ENCODE peak calls at places on chromosome 6, in four cellular contexts. A is stimulated activated naive CD8-positive, alpha-beta T cell treated with anti-CD3 and anti-CD28 coated beads, Interleukin-15, amount 100 ng/mL, for 72 hours; Q is activated CD4-positive, alpha-beta T cell treated with anti-CD3 and anti-CD28 coated beads, Interleukin-2, amount 50 U/mL, for 1 hour; E is NAMALWA. G is an unnamed sample.

GRCh38 chr6:37060195-37060559 is 54.7 kb downstream of the FGD2 start:
- DNase-seq in A (no peak), Q (no peak), E (no peak), G (no peak)

GRCh38 chr6:113995632-113996031 is 24.7 kb upstream of the HDAC2 start:
- DNase-seq in A (no peak), Q (no peak), E (no peak), G (no peak)

GRCh38 chr6:11536795-11537194 is 754 bp upstream of the TMEM170B start:
- DNase-seq in A (peak), Q (no peak), E (peak), G (no peak)

GRCh38 chr6:160428069-160428430 is 79.9 kb downstream of the SLC22A3 start:
- DNase-seq in A (no peak), Q (no peak), E (no peak), G (no peak)

GRCh38 chr6:112014483-112014882 is 39.4 kb upstream of the CCN6 start:
- DNase-seq in A (no peak), Q (no peak), E (no peak), G (no peak)

GRCh38 chr6:7912736-7913517 is 2.3 kb upstream of the TXNDC5 start:
- DNase-seq in A (no peak), Q (no peak), E (no peak), G (no peak)

GRCh38 chr6:137709424-137710281 is 157.4 kb upstream of the TNFAIP3 start:
- DNase-seq in A (no peak), Q (no peak), E (no peak), G (no peak)

GRCh38 chr6:49946835-49947234 is 17.1 kb downstream of the DEFB114 start:
- DNase-seq in A (no peak), Q (no peak), E (no peak), G (no peak)

GRCh38 chr6:169046483-169047192 is 207.0 kb downstream of the THBS2 start:
- DNase-seq in A (no peak), Q (no peak), E (no peak), G (no peak)

GRCh38 chr6:34196116-34196832 is 40.4 kb upstream of the HMGA1 start:
- DNase-seq in A (peak), Q (peak), E (peak), G (peak)

GRCh38 chr6:85404497-85405174 is 45.2 kb upstream of the NT5E start:
- DNase-seq in A (no peak), Q (no peak), E (no peak), G (no peak)

GRCh38 chr6:25962368-25963127 is at the start of gene TRIM38:
- DNase-seq in A (peak), Q (peak), E (peak), G (peak)

GRCh38 chr6:150142304-150142656 is 564 bp upstream of the PPP1R14C start:
- DNase-seq in A (no peak), Q (no peak), E (no peak), G (no peak)

GRCh38 chr6:133699986-133700385 is 188.9 kb upstream of the TCF21 start:
- DNase-seq in A (no peak), Q (no peak), E (no peak), G (no peak)

GRCh38 chr6:108454356-108454755 is 106.4 kb upstream of the FOXO3 start:
- DNase-seq in A (no peak), Q (no peak), E (no peak), G (no peak)

GRCh38 chr6:47922391-47922790 is 140.6 kb downstream of the OPN5 start:
- DNase-seq in A (no peak), Q (no peak), E (no peak), G (no peak)

GRCh38 chr6:92132446-92132845 is 1286.9 kb downstream of the EPHA7 start:
- DNase-seq in A (no peak), Q (no peak), E (no peak), G (no peak)

GRCh38 chr6:160279850-160280249 is 21.2 kb upstream of the SLC22A2 start:
- DNase-seq in A (no peak), Q (no peak), E (no peak), G (no peak)

GRCh38 chr6:148304976-148305375 is 37.7 kb upstream of the SASH1 start:
- DNase-seq in A (no peak), Q (no peak), E (no peak), G (no peak)

GRCh38 chr6:149032318-149032598 is 285.3 kb upstream of the TAB2 start:
- DNase-seq in A (no peak), Q (no peak), E (no peak), G (no peak)

GRCh38 chr6:41901882-41902519 is 6.8 kb upstream of the USP49 start:
- DNase-seq in A (peak), Q (peak), E (peak), G (no peak)

GRCh38 chr6:79710127-79710526 is 79.0 kb downstream of the SH3BGRL2 start:
- DNase-seq in A (no peak), Q (no peak), E (no peak), G (no peak)

GRCh38 chr6:73675466-73676098 is 20.4 kb upstream of the CD109 start:
- DNase-seq in A (peak), Q (peak), E (peak), G (peak)

GRCh38 chr6:12327391-12327790 is 37.2 kb downstream of the EDN1 start:
- DNase-seq in A (no peak), Q (no peak), E (no peak), G (no peak)

GRCh38 chr6:15481892-15482291 is 180.9 kb downstream of the DTNBP1 start:
- DNase-seq in A (no peak), Q (no peak), E (no peak), G (no peak)

GRCh38 chr6:159853735-159854134 is 37.1 kb upstream of the MAS1 start:
- DNase-seq in A (no peak), Q (no peak), E (no peak), G (no peak)

GRCh38 chr6:66429220-66429619 is 722.2 kb upstream of the EYS start:
- DNase-seq in A (no peak), Q (no peak), E (no peak), G (no peak)

GRCh38 chr6:113809818-113810217 is 47.3 kb upstream of the MARCKS start:
- DNase-seq in A (no peak), Q (no peak), E (peak), G (no peak)

GRCh38 chr6:102333736-102334135 is 940.2 kb downstream of the GRIK2 start:
- DNase-seq in A (no peak), Q (no peak), E (no peak), G (no peak)

GRCh38 chr6:135126034-135126433 is 55.1 kb upstream of the MYB start:
- DNase-seq in A (no peak), Q (no peak), E (no peak), G (no peak)

GRCh38 chr6:145895802-145896201 is 68.4 kb downstream of the SHPRH start:
- DNase-seq in A (no peak), Q (no peak), E (peak), G (no peak)

GRCh38 chr6:1771324-1771723 is 161.6 kb downstream of the FOXC1 start:
- DNase-seq in A (peak), Q (no peak), E (no peak), G (no peak)

GRCh38 chr6:82095091-82095490 is 152.5 kb downstream of the IBTK start:
- DNase-seq in A (no peak), Q (no peak), E (peak), G (no peak)

GRCh38 chr6:113050010-113050893 is 703.1 kb downstream of the RFPL4B start:
- DNase-seq in A (no peak), Q (no peak), E (no peak), G (no peak)

GRCh38 chr6:136334465-136334846 is 44.8 kb upstream of the BCLAF1 start:
- DNase-seq in A (no peak), Q (no peak), E (no peak), G (no peak)

GRCh38 chr6:75368864-75369402 is 84.3 kb upstream of the TMEM30A start:
- DNase-seq in A (no peak), Q (no peak), E (no peak), G (peak)

GRCh38 chr6:44435500-44435899 is 48.0 kb downstream of the CDC5L start:
- DNase-seq in A (no peak), Q (no peak), E (no peak), G (no peak)

G was measured in right atrium auricular region.